ENCODE peak calls at places on chromosomes 11 and 22, in seven cellular contexts. F is sigmoid colon, Z is activated gamma-delta T cell treated with Interleukin-2 at 50 U/mL for 16 hours, B is OCI-LY7, W is DMS153, U is germinal center, I is A549. Y is an unnamed sample.

GRCh38 chr11:125163431-125164011 is 1.0 kb upstream of the PKNOX2 start:
- DNase-seq in F (peak), Z (no peak), B (no peak), W (no peak), U (no peak), I (no peak), Y (no peak)

GRCh38 chr11:42025404-42025803 is 566.0 kb upstream of the LRRC4C start:
- DNase-seq in F (no peak), Z (no peak), B (no peak), W (no peak), U (no peak), I (no peak), Y (no peak)

GRCh38 chr11:57787920-57788716 is 26.5 kb downstream of the CTNND1 start:
- DNase-seq in F (no peak), Z (no peak), B (no peak), W (no peak), U (no peak), I (no peak), Y (no peak)

GRCh38 chr22:45993841-45994240 is 16.9 kb upstream of the WNT7B start:
- DNase-seq in F (no peak), Z (no peak), B (no peak), W (no peak), U (no peak), I (no peak), Y (no peak)

GRCh38 chr11:844693-845644 is 2.3 kb downstream of the TSPAN4 start:
- DNase-seq in F (peak), Z (no peak), B (peak), W (no peak), U (no peak), I (peak), Y (no peak)

GRCh38 chr11:47433991-47434786 is 8.0 kb upstream of the PSMC3 start:
- DNase-seq in F (peak), Z (no peak), B (no peak), W (no peak), U (no peak), I (no peak), Y (no peak)

GRCh38 chr11:115624065-115624464 is 119.8 kb upstream of the CADM1 start:
- DNase-seq in F (no peak), Z (no peak), B (no peak), W (no peak), U (no peak), I (no peak), Y (no peak)

GRCh38 chr22:23397008-23397617 is 183.0 kb downstream of the IGLL1 start:
- DNase-seq in F (peak), Z (no peak), B (no peak), W (no peak), U (no peak), I (no peak), Y (no peak)